ENCODE peak calls at places on chromosomes 4 and X, in nine cellular contexts. A is kidney tubule cell; M is NCI-H82; P is activated CD4-positive, alpha-beta T cell treated with anti-CD3 and anti-CD28 coated beads, Interleukin-2, amount 50 U/mL, for 48 hours; T is stromal cell of bone marrow; Q is GF-D8; C is T-helper 2 cell; D is cardiac fibroblast; W is stimulated activated CD4-positive, alpha-beta T cell treated with anti-CD3 and anti-CD28 coated beads, Interleukin-12 subunit alpha, Interleukin-12 subunit beta, amount 100 ng/mL, for 24 hours. B is an unnamed sample.

GRCh38 chr4:2937146-2937857 is 25.9 kb downstream of the NOP14 start:
- DNase-seq in M (no peak), W (no peak), Q (no peak), T (no peak), D (peak; percentile 65), A (peak; percentile 96), C (no peak), P (peak; percentile 57), B (peak; percentile 72)

GRCh38 chr4:47342796-47343195 is 120.7 kb downstream of the COMMD8 start:
- DNase-seq in D (no peak), P (no peak), Q (no peak), C (no peak), A (no peak), W (no peak), T (no peak), M (no peak), B (no peak)

GRCh38 chr4:141686146-141686775 is 49.9 kb downstream of the IL15 start:
- DNase-seq in T (no peak), A (peak; percentile 85), M (no peak), D (peak; percentile 90), W (no peak), P (no peak), Q (no peak), C (no peak), B (peak; percentile 72)

GRCh38 chrX:20743054-20743453 is 476.3 kb upstream of the RPS6KA3 start:
- DNase-seq in P (no peak), W (no peak), Q (no peak), D (no peak), M (no peak), C (no peak), T (no peak), A (no peak), B (no peak)

GRCh38 chr4:59553063-59553738 is 1646.9 kb upstream of the ADGRL3 start:
- DNase-seq in M (peak; percentile 29), Q (no peak), P (no peak), D (peak; percentile 71), A (peak; percentile 74), W (no peak), C (no peak), T (no peak), B (peak; percentile 56)

GRCh38 chr4:41156574-41156973 is 57.8 kb downstream of the APBB2 start:
- DNase-seq in M (no peak), D (peak; percentile 94), T (no peak), A (peak; percentile 75), Q (no peak), P (no peak), W (no peak), C (no peak), B (no peak)

GRCh38 chr4:5863461-5864113 is 29.3 kb downstream of the CRMP1 start:
- DNase-seq in Q (no peak), C (peak; percentile 9), P (peak; percentile 59), D (peak; percentile 98), M (no peak), W (peak; percentile 55), T (peak; percentile 82), A (peak; percentile 96), B (peak; percentile 97)

GRCh38 chr4:173146456-173146855 is 22.2 kb upstream of the GALNT7 start:
- DNase-seq in D (no peak), P (no peak), T (no peak), W (no peak), Q (no peak), A (peak; percentile 37), M (no peak), C (no peak), B (no peak)

GRCh38 chrX:68675466-68675865 is 28.0 kb downstream of the STARD8 start:
- DNase-seq in M (no peak), D (no peak), P (no peak), W (no peak), C (no peak), Q (no peak), A (no peak), T (no peak), B (no peak)

GRCh38 chr4:95255396-95256107 is 293.2 kb downstream of the UNC5C start:
- DNase-seq in C (no peak), D (peak; percentile 88), M (no peak), P (no peak), W (no peak), T (peak; percentile 65), Q (no peak), A (peak; percentile 63), B (peak; percentile 42)

GRCh38 chrX:82765806-82766205 is 742.3 kb upstream of the POU3F4 start:
- DNase-seq in M (no peak), D (no peak), P (no peak), Q (no peak), A (no peak), C (no peak), W (no peak), T (no peak), B (no peak)

GRCh38 chrX:103373581-103373980 is 2.8 kb upstream of the BEX3 start:
- DNase-seq in A (peak; percentile 39), T (no peak), D (peak; percentile 62), Q (no peak), M (no peak), C (no peak), P (no peak), W (no peak), B (peak; percentile 68)

GRCh38 chrX:131816551-131817136 is 206.5 kb upstream of the STK26 start:
- DNase-seq in P (peak; percentile 59), W (peak; percentile 44), C (peak; percentile 15), Q (no peak), T (peak; percentile 50), A (peak; percentile 84), D (no peak), M (no peak), B (no peak)

GRCh38 chrX:153521034-153521433 is 3.6 kb downstream of the ATP2B3 start:
- DNase-seq in W (no peak), P (no peak), Q (no peak), M (peak; percentile 61), T (no peak), D (no peak), A (no peak), C (no peak), B (peak; percentile 22)

GRCh38 chr4:176883108-176883550 is 90.4 kb upstream of the VEGFC start:
- DNase-seq in W (no peak), P (no peak), C (no peak), D (no peak), T (no peak), Q (no peak), M (no peak), A (no peak), B (no peak)

B was measured in renal cortical epithelial cell.